ENCODE peak calls at places on chromosomes 2 and 18, in five cellular contexts. B is IMR-90, H is mesendoderm, Q is H1, C is neuronal stem cell. P is an unnamed sample.

GRCh38 chr2:218145124-218145523 is 19.3 kb downstream of the CXCR2 start:
- DNase-seq in B (no peak), H (no peak), Q (no peak), C (no peak), P (peak; percentile 93)

GRCh38 chr18:49616618-49617328 is 54.9 kb downstream of the LIPG start:
- DNase-seq in B (no peak), H (no peak), Q (no peak), C (no peak), P (no peak)

GRCh38 chr18:8063733-8064132 is 496.6 kb downstream of the PTPRM start:
- DNase-seq in B (no peak), H (peak; percentile 22), Q (no peak), C (no peak), P (no peak)

GRCh38 chr2:163601377-163601776 is 134.4 kb downstream of the FIGN start:
- DNase-seq in B (peak; percentile 24), H (peak; percentile 89), Q (no peak), C (peak; percentile 54), P (peak; percentile 75)

GRCh38 chr2:101677657-101678056 is 19.9 kb upstream of the MAP4K4 start:
- DNase-seq in B (no peak), H (no peak), Q (no peak), C (no peak), P (no peak)

GRCh38 chr2:183093857-183094657 is 15.5 kb downstream of the DUSP19 start:
- DNase-seq in B (peak; percentile 72), H (no peak), Q (no peak), C (no peak), P (peak; percentile 40)

GRCh38 chr2:64493788-64494187 is 30.3 kb upstream of the AFTPH start:
- DNase-seq in B (no peak), H (no peak), Q (peak; percentile 40), C (no peak), P (no peak)

GRCh38 chr2:180577567-180577966 is 402.8 kb upstream of the UBE2E3 start:
- DNase-seq in B (no peak), H (no peak), Q (no peak), C (no peak), P (no peak)

GRCh38 chr2:213696427-213696826 is 412.2 kb downstream of the SPAG16 start:
- DNase-seq in B (no peak), H (no peak), Q (no peak), C (no peak), P (no peak)
- H3K27ac ChIP-seq in B (no peak overlapping the region), H (no peak overlapping the region), Q (no peak overlapping the region), C (no peak overlapping the region), P (no peak overlapping the region)

GRCh38 chr2:224774735-224775134 is 58.6 kb upstream of the CCDC195 start:
- DNase-seq in B (no peak), H (no peak), Q (no peak), C (no peak), P (no peak)
- H2BK15ac ChIP-seq in B (no peak overlapping the region), H (no peak overlapping the region), Q (no peak overlapping the region), C (peak overlapping the region; percentile 46), P (no peak overlapping the region)

DNA sequence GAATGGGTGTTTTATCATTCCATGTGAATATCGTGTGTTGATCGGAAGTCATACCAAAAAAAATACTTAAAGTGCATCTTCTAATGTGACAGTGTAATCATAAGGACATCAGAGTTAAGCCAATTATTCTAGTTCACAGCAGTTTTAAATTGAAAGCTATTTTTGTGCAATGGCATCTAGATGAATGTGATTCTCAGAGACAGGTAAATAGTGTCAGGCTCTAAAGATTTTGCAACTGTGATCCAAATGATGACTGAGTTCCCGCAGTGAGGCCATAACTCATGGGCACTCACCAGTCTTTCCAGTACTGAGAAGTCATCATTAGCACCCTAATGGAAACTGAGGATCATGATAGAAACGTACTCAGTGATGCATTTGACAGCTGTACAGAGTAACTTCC is 542.6 kb downstream of the PARD3B start:
- DNase-seq in B (no peak), H (no peak), Q (no peak), C (no peak), P (no peak)
- H3K4me3 ChIP-seq in B (no peak overlapping the region), H (no peak overlapping the region), Q (no peak overlapping the region), C (no peak overlapping the region), P (no peak overlapping the region)

DNA sequence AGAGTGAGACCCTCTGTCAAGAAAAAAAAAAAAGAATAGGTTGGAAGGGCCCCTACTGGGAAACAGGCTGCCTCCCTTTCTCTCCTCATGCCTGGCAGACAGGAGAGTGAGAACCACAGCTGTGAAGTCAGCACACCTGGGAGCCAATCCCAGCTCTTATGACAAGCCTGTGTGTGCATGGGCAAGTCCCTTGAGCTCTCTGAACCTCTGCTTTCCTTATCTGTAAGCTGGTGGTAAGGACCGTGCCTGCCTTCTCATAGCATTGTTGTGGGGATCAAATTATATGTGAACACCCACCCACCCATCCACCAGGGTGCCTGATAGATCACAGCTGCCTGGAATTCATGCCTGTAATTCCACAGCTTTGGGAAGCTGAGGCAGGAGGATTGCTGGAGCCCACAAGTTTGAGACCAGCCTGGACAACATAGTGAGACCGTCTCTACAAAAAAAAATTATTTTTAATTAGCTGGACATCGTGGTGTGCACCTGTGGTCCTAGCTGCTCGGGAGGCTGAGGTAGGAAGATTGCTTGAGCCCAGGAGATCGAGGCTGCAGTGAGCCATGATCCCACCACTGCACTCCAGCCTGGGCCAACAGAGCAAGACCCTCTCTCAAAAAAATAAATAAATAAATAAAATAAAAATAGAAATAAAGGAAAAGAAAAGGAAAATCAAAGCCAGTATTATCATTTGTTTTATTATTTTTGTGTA is 66.9 kb upstream of the MCFD2 start:
- DNase-seq in B (no peak), H (no peak), Q (no peak), C (no peak), P (no peak)
- H3K27ac ChIP-seq in B (no peak overlapping the region), H (no peak overlapping the region), Q (no peak overlapping the region), C (no peak overlapping the region), P (no peak overlapping the region)

DNA sequence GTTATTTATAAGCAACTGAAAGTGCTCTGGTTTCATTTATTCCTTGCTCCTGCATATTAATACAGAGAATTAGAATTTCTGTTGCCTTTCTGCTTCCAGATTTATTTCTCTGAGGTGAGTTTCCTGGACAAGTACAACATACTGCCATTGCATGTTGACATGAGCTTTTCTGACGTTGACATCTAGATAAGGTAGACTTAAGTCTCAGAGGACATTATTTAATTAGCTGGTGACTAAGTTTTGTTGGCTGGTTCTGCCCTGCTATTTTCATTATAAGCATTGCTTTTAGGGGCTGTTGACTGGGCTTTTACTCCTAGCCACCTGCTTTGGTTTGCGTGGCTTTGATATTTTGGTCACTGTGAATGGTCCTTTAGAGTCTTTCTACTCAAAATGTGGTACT is 282.9 kb upstream of the SPRED2 start:
- DNase-seq in B (no peak), H (no peak), Q (no peak), C (no peak), P (no peak)
- H2BK15ac ChIP-seq in B (no peak overlapping the region), H (no peak overlapping the region), Q (no peak overlapping the region), C (no peak overlapping the region), P (no peak overlapping the region)

GRCh38 chr2:96146151-96146880 is 1.1 kb upstream of the DUSP2 start:
- DNase-seq in B (peak; percentile 16), H (peak; percentile 31), Q (no peak), C (no peak), P (no peak)
- H3K4me3 ChIP-seq in B (no peak overlapping the region), H (no peak overlapping the region), Q (no peak overlapping the region), C (no peak overlapping the region), P (no peak overlapping the region)

P was measured in mesenchymal stem cell.